ENCODE peak calls at places on chromosome 7, in nine cellular contexts. S, V, G, J, Y, H, E, P and L are unnamed samples.

GRCh38 chr7:100556541-100556940 is 17.2 kb downstream of the SAP25 start:
- DNase-seq in J (no peak), E (no peak), H (no peak), P (no peak), S (no peak), Y (no peak), G (no peak), V (no peak), L (no peak)

GRCh38 chr7:19368540-19368939 is 223.3 kb upstream of the FERD3L start:
- DNase-seq in P (no peak), H (no peak), J (no peak), G (no peak), S (no peak), Y (no peak), V (no peak), E (no peak), L (no peak)

GRCh38 chr7:8724080-8724718 is 290.8 kb downstream of the NXPH1 start:
- DNase-seq in H (peak; percentile 8), Y (peak; percentile 2), G (no peak), P (no peak), S (peak; percentile 70), J (no peak), E (no peak), V (peak; percentile 5), L (no peak)

GRCh38 chr7:34430456-34430855 is 227.6 kb upstream of the NPSR1 start:
- DNase-seq in J (no peak), V (no peak), H (no peak), P (no peak), G (no peak), S (no peak), E (no peak), Y (no peak), L (no peak)

GRCh38 chr7:33903770-33904679 is 1.3 kb upstream of the BMPER start:
- DNase-seq in H (peak; percentile 16), E (peak; percentile 57), J (no peak), Y (no peak), P (no peak), G (no peak), S (no peak), V (no peak), L (peak; percentile 66)

GRCh38 chr7:47100815-47101435 is 481.0 kb downstream of the TNS3 start:
- DNase-seq in S (no peak), E (no peak), G (no peak), J (no peak), Y (no peak), H (no peak), P (no peak), V (no peak), L (peak; percentile 68)

GRCh38 chr7:15720849-15721471 is 34.5 kb upstream of the MEOX2 start:
- DNase-seq in S (peak; percentile 5), H (no peak), Y (no peak), P (no peak), J (no peak), E (no peak), G (no peak), V (no peak), L (no peak)

GRCh38 chr7:64890761-64891666 is 12.1 kb upstream of the ZNF273 start:
- DNase-seq in Y (no peak), E (no peak), P (no peak), G (no peak), H (no peak), S (no peak), V (peak; percentile 0), J (no peak), L (no peak)

GRCh38 chr7:139321071-139321745 is 19.9 kb upstream of the FMC1 start:
- DNase-seq in J (no peak), Y (no peak), S (no peak), E (no peak), V (no peak), H (no peak), P (no peak), G (no peak), L (no peak)

GRCh38 chr7:130180571-130180971 is 24.6 kb downstream of the TMEM209 start:
- DNase-seq in J (no peak), Y (no peak), V (no peak), S (no peak), G (no peak), E (no peak), P (no peak), H (no peak), L (no peak)

GRCh38 chr7:124662937-124663336 is 102.7 kb downstream of the GPR37 start:
- DNase-seq in J (no peak), E (no peak), H (no peak), G (no peak), P (no peak), V (no peak), S (no peak), Y (no peak), L (no peak)

GRCh38 chr7:41445951-41446350 is 256.9 kb downstream of the INHBA start:
- DNase-seq in J (no peak), H (no peak), Y (no peak), P (no peak), G (no peak), S (no peak), V (no peak), E (no peak), L (no peak)

GRCh38 chr7:30963842-30964241 is at the start of gene GHRHR:
- DNase-seq in H (no peak), P (no peak), E (no peak), S (no peak), Y (no peak), V (no peak), G (no peak), J (no peak), L (no peak)

GRCh38 chr7:144020340-144020739 is 20.2 kb downstream of the OR6B1 start:
- DNase-seq in H (no peak), Y (no peak), V (no peak), S (no peak), J (no peak), E (no peak), G (no peak), P (no peak), L (no peak)

GRCh38 chr7:96952974-96953391 is 52.4 kb upstream of the DLX6 start:
- DNase-seq in S (no peak), G (no peak), E (no peak), Y (no peak), V (no peak), H (no peak), J (no peak), P (no peak), L (no peak)

GRCh38 chr7:93736970-93737369 is 153.6 kb downstream of the TFPI2 start:
- DNase-seq in H (no peak), V (no peak), Y (no peak), S (no peak), G (no peak), E (no peak), P (no peak), J (no peak), L (no peak)

GRCh38 chr7:80916770-80917681 is 1.8 kb downstream of the SEMA3C start:
- DNase-seq in E (no peak), J (no peak), Y (no peak), G (no peak), H (no peak), S (no peak), P (no peak), V (no peak), L (no peak)

GRCh38 chr7:43825391-43825808 is 43.9 kb downstream of the MRPS24 start:
- DNase-seq in P (no peak), S (no peak), E (no peak), G (no peak), H (no peak), J (no peak), V (no peak), Y (no peak), L (no peak)

GRCh38 chr7:127665922-127666321 is 13.9 kb downstream of the SND1 start:
- DNase-seq in Y (no peak), S (no peak), V (no peak), E (no peak), P (no peak), H (no peak), J (no peak), G (no peak), L (no peak)

GRCh38 chr7:98077762-98078161 is 28.9 kb upstream of the LMTK2 start:
- DNase-seq in E (no peak), S (no peak), G (no peak), Y (no peak), V (no peak), J (no peak), P (no peak), H (no peak), L (no peak)

GRCh38 chr7:107203607-107204006 is 34.8 kb downstream of the HBP1 start:
- DNase-seq in J (no peak), E (no peak), G (no peak), V (no peak), Y (no peak), S (no peak), P (no peak), H (no peak), L (no peak)

GRCh38 chr7:107939472-107940145 is 48.6 kb downstream of the DLD start:
- DNase-seq in J (no peak), G (no peak), E (peak; percentile 73), S (no peak), H (no peak), V (no peak), Y (no peak), P (no peak), L (peak; percentile 79)

GRCh38 chr7:88756806-88757205 is 2.7 kb upstream of the ZNF804B start:
- DNase-seq in J (no peak), S (no peak), V (no peak), E (no peak), H (no peak), P (no peak), G (no peak), Y (no peak), L (no peak)

GRCh38 chr7:55512635-55513034 is 59.7 kb downstream of the VOPP1 start:
- DNase-seq in G (no peak), P (no peak), Y (no peak), V (no peak), H (no peak), S (no peak), E (no peak), J (no peak), L (no peak)

GRCh38 chr7:116626886-116627285 is 45.1 kb upstream of the MET start:
- DNase-seq in V (no peak), J (no peak), G (no peak), H (no peak), S (no peak), P (no peak), E (no peak), Y (no peak), L (no peak)

GRCh38 chr7:93837245-93837644 is 53.3 kb downstream of the TFPI2 start:
- DNase-seq in G (no peak), S (no peak), P (no peak), J (no peak), H (no peak), E (no peak), V (no peak), Y (no peak), L (no peak)

GRCh38 chr7:135169936-135170222 is 628 bp downstream of the CYREN start:
- DNase-seq in S (no peak), G (no peak), P (no peak), H (no peak), Y (no peak), J (no peak), E (no peak), V (no peak), L (no peak)

GRCh38 chr7:17307033-17307432 is 8.6 kb downstream of the AHR start:
- DNase-seq in J (no peak), S (no peak), H (no peak), P (no peak), V (no peak), Y (no peak), E (no peak), G (no peak), L (no peak)

GRCh38 chr7:109387530-109387929 is 817.9 kb downstream of the DNAJB9 start:
- DNase-seq in J (no peak), H (no peak), P (no peak), V (no peak), Y (no peak), S (no peak), E (peak; percentile 12), G (no peak), L (no peak)

GRCh38 chr7:46682841-46683624 is 762.0 kb upstream of the IGFBP3 start:
- DNase-seq in Y (no peak), H (no peak), P (no peak), S (no peak), V (no peak), E (no peak), G (no peak), J (no peak), L (no peak)

GRCh38 chr7:78959471-78959870 is 494.0 kb downstream of the MAGI2 start:
- DNase-seq in G (no peak), S (no peak), E (no peak), V (no peak), Y (no peak), H (no peak), J (no peak), P (no peak), L (no peak)